ENCODE peak calls at places on chromosomes 7 and 10, in five cellular contexts. M is type B pancreatic cell, H is HFF-Myc, N is testis, I is neural crest cell. Z is an unnamed sample.

GRCh38 chr10:126433351-126433750 is 45.1 kb upstream of the ADAM12 start:
- DNase-seq in M (no peak), H (no peak), N (no peak), I (no peak), Z (no peak)

GRCh38 chr7:74271742-74272141 is 17.5 kb upstream of the CLIP2 start:
- DNase-seq in M (no peak), H (no peak), N (no peak), I (no peak), Z (no peak)

GRCh38 chr10:75097666-75098285 is 13.7 kb upstream of the SAMD8 start:
- DNase-seq in M (no peak), H (no peak), N (peak; percentile 40), I (no peak), Z (no peak)

GRCh38 chr10:44293306-44293778 is 91.6 kb downstream of the CXCL12 start:
- DNase-seq in M (no peak), H (no peak), N (no peak), I (no peak), Z (no peak)

GRCh38 chr10:15427836-15428414 is 56.8 kb upstream of the FAM171A1 start:
- DNase-seq in M (no peak), H (peak; percentile 46), N (no peak), I (no peak), Z (no peak)

GRCh38 chr7:66629659-66630058 is 978 bp downstream of the KCTD7 start:
- DNase-seq in M (no peak), H (no peak), N (no peak), I (no peak), Z (no peak)

GRCh38 chr7:19051767-19052375 is 65.6 kb downstream of the TWIST1 start:
- DNase-seq in M (no peak), H (no peak), N (peak; percentile 72), I (peak; percentile 11), Z (no peak)

GRCh38 chr7:19772858-19773337 is 519 bp downstream of the TMEM196 start:
- DNase-seq in M (no peak), H (no peak), N (peak; percentile 51), I (peak; percentile 37), Z (no peak)

GRCh38 chr10:102113956-102114857 is 6.0 kb downstream of the LDB1 start:
- DNase-seq in M (no peak), H (no peak), N (peak; percentile 27), I (no peak), Z (no peak)

GRCh38 chr7:114539575-114539974 is 125.0 kb downstream of the FOXP2 start:
- DNase-seq in M (no peak), H (peak; percentile 39), N (peak; percentile 29), I (no peak), Z (no peak)

GRCh38 chr7:55964261-55964801 is at the start of gene NIPSNAP2:
- DNase-seq in M (peak; percentile 82), H (no peak), N (peak; percentile 61), I (peak; percentile 62), Z (peak; percentile 91)

GRCh38 chr7:152859781-152860191 is 100.2 kb downstream of the ACTR3B start:
- DNase-seq in M (no peak), H (peak; percentile 6), N (no peak), I (no peak), Z (peak; percentile 60)

GRCh38 chr10:92387289-92387940 is 96.4 kb downstream of the MARCHF5 start:
- DNase-seq in M (peak; percentile 71), H (peak; percentile 36), N (peak; percentile 67), I (peak; percentile 67), Z (no peak)

GRCh38 chr7:29139191-29139590 is 7.1 kb downstream of the CPVL start:
- DNase-seq in M (no peak), H (no peak), N (no peak), I (no peak), Z (no peak)

GRCh38 chr7:98867271-98867701 is 2.5 kb downstream of the TMEM130 start:
- DNase-seq in M (no peak), H (no peak), N (peak; percentile 67), I (no peak), Z (no peak)

GRCh38 chr10:8346861-8347260 is 292.4 kb downstream of the GATA3 start:
- DNase-seq in M (no peak), H (no peak), N (no peak), I (no peak), Z (no peak)

GRCh38 chr10:77756319-77757232 is 119.0 kb upstream of the KCNMA1 start:
- DNase-seq in M (no peak), H (peak; percentile 30), N (peak; percentile 58), I (peak; percentile 57), Z (no peak)

GRCh38 chr10:50415292-50415691 is 164.0 kb upstream of the ASAH2 start:
- DNase-seq in M (no peak), H (no peak), N (no peak), I (no peak), Z (no peak)

GRCh38 chr10:43822509-43823236 is 174.0 kb upstream of the ZNF32 start:
- DNase-seq in M (no peak), H (no peak), N (no peak), I (no peak), Z (no peak)

GRCh38 chr7:73521636-73522080 is 435 bp downstream of the BAZ1B start:
- DNase-seq in M (peak; percentile 71), H (no peak), N (no peak), I (no peak), Z (peak; percentile 87)

GRCh38 chr7:2522780-2523433 is 3.3 kb downstream of the LFNG start:
- DNase-seq in M (no peak), H (no peak), N (peak; percentile 38), I (peak; percentile 35), Z (no peak)

GRCh38 chr7:20514364-20514763 is 101.1 kb upstream of the ABCB5 start:
- DNase-seq in M (no peak), H (no peak), N (peak; percentile 39), I (no peak), Z (no peak)

GRCh38 chr10:20492447-20492846 is 404.7 kb downstream of the NEBL start:
- DNase-seq in M (no peak), H (no peak), N (no peak), I (no peak), Z (no peak)

GRCh38 chr10:104577861-104578480 is 63.1 kb upstream of the SORCS3 start:
- DNase-seq in M (no peak), H (no peak), N (no peak), I (no peak), Z (no peak)

DNA sequence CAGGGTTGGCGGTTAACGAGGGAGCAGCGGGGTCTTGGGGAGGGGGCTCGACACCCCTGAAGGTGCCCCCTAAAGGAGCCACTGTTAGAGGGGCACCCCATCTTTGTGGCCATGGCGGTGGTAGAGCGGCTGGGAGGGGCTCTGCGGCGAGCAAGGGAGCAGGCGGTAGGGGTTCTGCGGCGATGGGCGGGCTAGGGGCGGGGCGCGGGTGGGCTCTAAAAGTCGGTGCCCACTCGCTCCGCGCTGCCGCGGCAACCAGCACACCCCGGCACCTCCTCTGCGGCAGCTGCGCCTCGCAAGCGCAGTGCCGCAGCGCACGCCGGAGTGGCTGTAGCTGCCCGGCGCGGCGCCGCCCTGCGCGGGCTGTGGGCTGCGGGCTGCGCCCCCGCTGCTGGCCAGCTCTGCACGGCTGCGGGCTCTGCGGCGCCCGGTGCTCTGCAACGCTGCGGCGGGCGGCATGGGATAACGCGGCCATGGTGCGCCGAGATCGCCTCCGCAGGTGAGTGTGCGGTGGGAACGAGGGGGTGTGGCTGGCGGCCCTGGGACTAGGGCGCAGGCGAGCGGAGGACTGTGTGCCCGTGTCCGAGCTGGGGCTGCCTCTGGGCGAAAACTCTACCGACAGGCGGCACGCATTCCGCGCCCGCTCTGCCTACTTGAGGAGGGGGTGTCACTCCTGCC is at the start of gene MEST:
- DNase-seq in M (no peak), H (no peak), N (peak; percentile 20), I (peak; percentile 20), Z (no peak)
- TF ChIP-seq CTCF in M (peak; percentile 13), H (no peak), N (no peak), I (no peak), Z (peak; percentile 11)

DNA sequence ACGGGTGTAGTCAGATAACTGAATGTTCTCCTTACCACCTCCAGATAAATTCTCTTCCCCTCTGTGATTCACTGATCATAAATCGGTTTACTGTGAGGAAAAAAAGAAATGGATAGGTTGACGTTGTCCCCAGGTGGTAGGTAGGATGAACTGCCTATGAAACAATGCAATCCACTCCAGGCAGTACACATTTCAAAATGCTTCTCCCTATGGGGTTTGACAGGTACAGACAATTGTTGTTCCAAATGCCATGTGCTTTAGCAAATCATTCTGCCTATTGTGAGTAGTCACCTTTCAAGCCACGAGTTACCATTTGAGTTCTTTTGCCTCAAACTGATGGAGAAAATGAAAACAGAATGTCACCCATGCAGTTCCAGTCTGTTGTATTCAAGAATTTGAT is 21.8 kb downstream of the VIM start:
- DNase-seq in M (no peak), H (no peak), N (no peak), I (no peak), Z (no peak)
- TF ChIP-seq CTCF in M (peak; percentile 47), H (peak; percentile 55), N (no peak), I (peak; percentile 48), Z (peak; percentile 38)

DNA sequence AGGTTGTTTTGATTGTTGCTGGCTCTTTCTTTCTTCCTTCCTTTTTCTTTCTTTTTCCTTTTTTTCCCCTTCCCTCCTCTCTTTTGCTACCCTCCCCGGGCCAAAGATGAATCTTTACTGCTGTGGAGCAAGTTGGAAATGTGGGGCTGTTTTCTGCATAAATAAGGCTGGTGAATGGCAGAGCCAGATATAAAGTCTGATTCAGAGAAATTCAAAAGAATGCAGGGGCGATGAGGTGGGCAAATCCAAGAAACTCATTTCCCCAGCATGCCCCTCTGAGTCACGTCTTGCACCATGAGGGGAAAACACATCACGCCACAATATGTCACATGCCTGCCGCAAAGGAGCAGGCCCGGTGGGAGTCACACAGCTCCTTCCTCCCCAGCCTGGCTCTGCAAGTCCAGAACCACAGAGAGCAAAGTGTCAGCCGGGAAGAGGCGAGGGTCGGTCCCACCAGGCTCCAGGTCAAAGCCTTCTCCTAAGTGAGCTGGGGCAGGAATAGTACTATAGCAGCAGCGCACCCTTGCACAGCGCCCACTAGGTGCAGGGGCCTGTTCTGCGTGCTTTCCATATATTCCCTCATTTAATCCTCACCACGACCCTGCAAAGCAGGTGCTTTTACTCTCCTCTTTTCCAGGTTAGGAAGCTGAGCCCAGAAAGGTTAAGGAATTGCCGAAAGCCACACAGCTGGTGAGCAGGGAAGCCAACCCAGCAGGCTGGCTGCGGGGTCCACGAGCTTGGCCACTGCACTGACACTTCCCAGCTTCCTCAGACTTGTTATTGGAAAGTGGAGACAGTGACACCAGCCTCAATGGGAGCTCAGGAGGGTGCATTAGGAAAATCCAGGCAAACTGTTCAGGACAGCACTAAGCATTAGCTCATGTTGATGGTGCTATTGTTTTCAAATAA is 94.1 kb upstream of the ZMIZ1 start:
- DNase-seq in M (no peak), H (peak; percentile 53), N (peak; percentile 46), I (peak; percentile 32), Z (no peak)
- TF ChIP-seq CTCF in M (peak; percentile 80), H (peak; percentile 85), N (no peak), I (peak; percentile 73), Z (peak; percentile 71)

GRCh38 chr7:149099058-149099457 is 8.5 kb upstream of the ZNF786 start:
- DNase-seq in M (no peak), H (no peak), N (no peak), I (no peak), Z (no peak)

GRCh38 chr7:149104749-149105148 is 14.2 kb upstream of the ZNF786 start:
- DNase-seq in M (no peak), H (no peak), N (no peak), I (no peak), Z (no peak)

GRCh38 chr7:149104214-149104613 is 13.7 kb upstream of the ZNF786 start:
- DNase-seq in M (no peak), H (no peak), N (no peak), I (no peak), Z (no peak)

DNA sequence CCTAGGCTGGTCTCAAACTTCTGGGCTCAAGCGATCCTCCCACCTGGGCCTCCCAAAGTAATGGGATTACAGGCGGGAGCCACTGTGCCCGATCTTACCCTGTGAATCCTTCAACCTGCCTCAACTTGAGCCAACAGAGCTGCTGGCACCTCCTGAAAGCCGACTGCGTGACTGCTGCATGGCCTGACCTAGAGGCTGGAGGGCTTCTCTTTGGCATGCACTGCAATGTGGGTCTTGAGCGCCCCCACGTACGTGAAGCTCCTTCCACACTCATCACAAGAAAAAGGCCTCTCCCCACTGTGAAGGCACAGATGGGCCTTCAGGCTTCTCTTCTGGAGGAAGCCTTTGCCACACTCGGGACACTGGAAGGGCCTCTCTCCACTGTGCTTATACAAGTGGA is 12.9 kb upstream of the ZNF786 start:
- DNase-seq in M (no peak), H (no peak), N (no peak), I (no peak), Z (no peak)
- TF ChIP-seq CTCF in M (no peak), H (no peak), N (no peak), I (no peak), Z (no peak)